ENCODE peak calls at places on chromosomes 2 and 18, in ten cellular contexts. C is ovary, T is NB4, O is right atrium auricular region, M is dorsolateral prefrontal cortex, E is mesothelial cell of epicardium, J is AG09309, A is psoas muscle, D is heart right ventricle, Z is OCI-LY7. B is an unnamed sample.

GRCh38 chr2:172995323-172996244 is 80.1 kb upstream of the MAP3K20 start:
- DNase-seq in Z (no peak), D (peak), O (no peak), M (no peak), T (peak), A (peak), E (no peak), C (peak), J (peak), B (no peak)

GRCh38 chr2:173205375-173205774 is 129.7 kb downstream of the MAP3K20 start:
- DNase-seq in A (peak), O (peak), T (no peak), E (no peak), C (peak), M (no peak), D (peak), Z (no peak), J (no peak), B (no peak)

GRCh38 chr18:46152436-46152807 is 48.2 kb downstream of the HAUS1 start:
- DNase-seq in T (no peak), C (no peak), M (no peak), Z (no peak), A (peak), J (peak), D (peak), O (no peak), E (no peak), B (no peak)

GRCh38 chr18:49565656-49566055 is 3.8 kb downstream of the LIPG start:
- DNase-seq in J (no peak), A (no peak), E (no peak), O (no peak), M (peak), D (peak), C (no peak), Z (no peak), T (no peak), B (no peak)

GRCh38 chr2:230068658-230069080 is at the start of gene SLC16A14:
- DNase-seq in Z (peak), T (peak), M (no peak), D (no peak), C (peak), A (no peak), E (no peak), J (no peak), O (no peak), B (no peak)

GRCh38 chr2:98912221-98912851 is 23.7 kb downstream of the CRACDL start:
- DNase-seq in O (no peak), J (peak), M (peak), D (peak), T (no peak), A (peak), Z (no peak), E (no peak), C (peak), B (no peak)

GRCh38 chr2:233399306-233400225 is 45.3 kb downstream of the DGKD start:
- DNase-seq in E (no peak), J (no peak), A (no peak), Z (no peak), M (no peak), T (peak), O (no peak), C (no peak), D (no peak), B (no peak)

GRCh38 chr2:231396058-231396821 is 730 bp downstream of the B3GNT7 start:
- DNase-seq in Z (peak), C (no peak), A (no peak), M (no peak), J (no peak), E (no peak), T (no peak), D (no peak), O (no peak), B (no peak)

GRCh38 chr2:678964-679363 is 1.8 kb upstream of the TMEM18 start:
- DNase-seq in E (no peak), M (no peak), Z (no peak), D (no peak), T (no peak), J (no peak), C (no peak), A (no peak), O (no peak), B (no peak)

GRCh38 chr2:237316339-237316738 is 97.6 kb downstream of the COL6A3 start:
- DNase-seq in O (no peak), E (no peak), M (no peak), T (no peak), C (no peak), D (no peak), A (no peak), Z (no peak), J (no peak), B (no peak)

GRCh38 chr2:237312021-237312755 is 101.8 kb downstream of the COL6A3 start:
- DNase-seq in M (no peak), Z (no peak), D (no peak), A (no peak), E (no peak), C (no peak), J (no peak), T (no peak), O (no peak), B (no peak)

GRCh38 chr2:237315881-237316225 is 98.1 kb downstream of the COL6A3 start:
- DNase-seq in Z (no peak), O (no peak), D (no peak), A (no peak), J (no peak), M (no peak), T (no peak), E (no peak), C (no peak), B (no peak)

GRCh38 chr2:237314198-237314597 is 99.8 kb downstream of the COL6A3 start:
- DNase-seq in A (no peak), Z (no peak), C (no peak), D (no peak), M (no peak), J (no peak), E (no peak), T (no peak), O (no peak), B (no peak)

DNA sequence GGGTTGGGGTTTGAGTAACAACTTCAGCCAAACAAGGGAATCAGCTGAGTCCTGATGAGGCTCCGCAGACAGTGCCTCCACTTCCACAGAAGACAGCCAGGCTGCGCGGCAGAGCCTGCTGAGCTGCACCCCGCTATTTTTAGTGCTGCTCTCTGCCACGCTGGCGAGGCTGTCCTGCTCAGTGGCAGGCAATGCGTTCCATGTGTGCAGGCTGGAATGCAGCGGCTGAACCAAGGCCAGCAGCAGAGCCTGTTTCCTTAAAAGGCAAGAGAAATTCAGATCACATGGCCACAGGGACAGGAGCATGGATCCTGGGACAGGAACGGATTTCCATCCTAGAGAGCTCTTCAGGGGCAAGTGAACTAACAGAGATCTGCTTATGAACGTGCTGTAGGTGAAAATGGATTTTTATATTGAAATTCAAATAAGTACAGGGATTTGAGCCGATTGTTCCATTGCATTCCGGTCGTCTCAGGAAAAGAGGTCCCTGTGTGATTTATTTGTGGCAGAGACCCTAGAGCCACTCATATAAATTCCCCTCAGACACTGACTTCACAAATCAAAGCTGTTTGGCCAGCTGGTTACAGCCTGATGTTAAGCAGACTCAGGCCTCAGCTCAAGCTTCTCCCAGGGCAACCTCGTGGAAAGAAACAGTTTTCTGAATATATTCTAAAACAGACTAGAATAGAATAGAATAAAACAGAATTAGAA is 98.6 kb downstream of the COL6A3 start:
- DNase-seq in J (peak), O (peak), D (peak), Z (no peak), C (peak), A (peak), M (peak), E (peak), T (no peak), B (no peak)
- TF ChIP-seq CTCF in J (peak), O (peak), D (peak), Z (no peak), C (no peak), A (peak), M (peak), E (no peak), T (no peak), B (no peak)

GRCh38 chr2:186443851-186444250 is 42.2 kb upstream of the ZC3H15 start:
- DNase-seq in M (no peak), T (no peak), D (no peak), C (no peak), E (no peak), O (no peak), A (no peak), Z (no peak), J (no peak), B (no peak)
- TF ChIP-seq CTCF in M (no peak), T (no peak), D (no peak), C (no peak), E (no peak), O (no peak), A (no peak), Z (no peak), J (no peak), B (no peak)

GRCh38 chr2:17969661-17970060 is 91.2 kb downstream of the KCNS3 start:
- DNase-seq in D (no peak), C (no peak), E (no peak), T (no peak), M (no peak), J (no peak), A (no peak), Z (no peak), O (no peak), B (no peak)
- TF ChIP-seq CTCF in D (no peak), C (no peak), E (no peak), T (no peak), M (no peak), J (no peak), A (no peak), Z (no peak), O (no peak), B (no peak)

DNA sequence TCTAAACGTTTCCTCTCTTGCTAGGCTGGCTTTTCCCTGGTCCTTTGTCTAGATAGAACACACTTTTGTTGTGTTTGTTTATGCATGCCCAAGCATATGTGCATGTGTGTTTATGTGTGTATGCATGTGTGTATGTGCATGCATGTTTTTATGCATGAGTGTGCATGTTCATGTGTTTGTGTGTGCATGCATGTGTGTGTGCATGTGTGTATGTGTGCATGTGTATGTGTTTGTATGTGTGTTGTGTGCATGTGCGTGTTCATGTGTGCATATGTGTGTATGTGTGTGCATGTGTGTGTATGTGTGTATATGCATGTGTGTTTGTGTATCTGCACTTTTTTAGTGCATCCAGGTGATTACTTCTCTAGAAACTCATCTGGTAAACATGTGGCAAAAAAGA is 558.0 kb downstream of the GALR1 start:
- DNase-seq in A (no peak), M (no peak), E (no peak), D (no peak), T (no peak), J (no peak), O (no peak), Z (no peak), C (no peak), B (no peak)
- TF ChIP-seq CTCF in A (no peak), M (no peak), E (no peak), D (no peak), T (no peak), J (no peak), O (no peak), Z (no peak), C (no peak), B (no peak)

GRCh38 chr18:12278765-12279682 is 24.9 kb downstream of the CIDEA start:
- DNase-seq in M (no peak), A (peak), E (peak), C (peak), Z (no peak), T (no peak), J (peak), O (peak), D (peak), B (peak)
- TF ChIP-seq CTCF in M (no peak), A (peak), E (no peak), C (peak), Z (no peak), T (no peak), J (peak), O (no peak), D (no peak), B (no peak)

DNA sequence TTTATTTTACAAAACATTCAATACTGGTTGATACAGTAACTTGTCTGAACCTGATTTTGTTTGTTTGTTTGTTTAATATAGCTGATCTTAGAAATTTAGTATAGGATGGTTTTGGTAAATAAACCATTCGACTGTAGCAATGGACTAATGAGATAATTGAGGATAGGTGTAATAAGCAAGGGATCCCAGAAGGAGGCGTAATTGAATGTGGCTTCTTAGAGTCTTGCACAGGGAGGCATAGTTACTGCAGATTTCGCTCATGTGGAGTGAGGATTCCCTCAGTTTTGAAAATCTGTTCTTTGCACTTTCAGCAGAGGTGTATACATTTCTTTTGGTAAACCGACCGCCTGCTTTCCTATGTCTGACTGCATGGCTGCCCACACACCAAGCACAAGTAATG is 709.6 kb downstream of the SOCS6 start:
- DNase-seq in T (peak), E (no peak), C (no peak), Z (no peak), O (no peak), J (no peak), M (no peak), D (no peak), A (no peak), B (no peak)
- TF ChIP-seq CTCF in T (peak), E (no peak), C (no peak), Z (no peak), O (no peak), J (no peak), M (no peak), D (no peak), A (no peak), B (no peak)

GRCh38 chr2:237162959-237163358 is 77.3 kb downstream of the COPS8 start:
- DNase-seq in E (no peak), Z (peak), D (no peak), A (no peak), J (no peak), T (no peak), C (no peak), O (no peak), M (no peak), B (no peak)

GRCh38 chr2:237167038-237167437 is 81.3 kb downstream of the COPS8 start:
- DNase-seq in C (no peak), E (no peak), J (no peak), D (no peak), Z (no peak), A (no peak), M (no peak), T (no peak), O (no peak), B (no peak)

GRCh38 chr2:237164474-237165047 is 78.9 kb downstream of the COPS8 start:
- DNase-seq in D (no peak), Z (no peak), C (no peak), O (no peak), A (no peak), J (no peak), T (no peak), M (no peak), E (no peak), B (no peak)

GRCh38 chr2:237167934-237168333 is 82.2 kb downstream of the COPS8 start:
- DNase-seq in A (no peak), E (no peak), Z (no peak), O (no peak), C (no peak), T (no peak), M (no peak), J (no peak), D (no peak), B (no peak)

DNA sequence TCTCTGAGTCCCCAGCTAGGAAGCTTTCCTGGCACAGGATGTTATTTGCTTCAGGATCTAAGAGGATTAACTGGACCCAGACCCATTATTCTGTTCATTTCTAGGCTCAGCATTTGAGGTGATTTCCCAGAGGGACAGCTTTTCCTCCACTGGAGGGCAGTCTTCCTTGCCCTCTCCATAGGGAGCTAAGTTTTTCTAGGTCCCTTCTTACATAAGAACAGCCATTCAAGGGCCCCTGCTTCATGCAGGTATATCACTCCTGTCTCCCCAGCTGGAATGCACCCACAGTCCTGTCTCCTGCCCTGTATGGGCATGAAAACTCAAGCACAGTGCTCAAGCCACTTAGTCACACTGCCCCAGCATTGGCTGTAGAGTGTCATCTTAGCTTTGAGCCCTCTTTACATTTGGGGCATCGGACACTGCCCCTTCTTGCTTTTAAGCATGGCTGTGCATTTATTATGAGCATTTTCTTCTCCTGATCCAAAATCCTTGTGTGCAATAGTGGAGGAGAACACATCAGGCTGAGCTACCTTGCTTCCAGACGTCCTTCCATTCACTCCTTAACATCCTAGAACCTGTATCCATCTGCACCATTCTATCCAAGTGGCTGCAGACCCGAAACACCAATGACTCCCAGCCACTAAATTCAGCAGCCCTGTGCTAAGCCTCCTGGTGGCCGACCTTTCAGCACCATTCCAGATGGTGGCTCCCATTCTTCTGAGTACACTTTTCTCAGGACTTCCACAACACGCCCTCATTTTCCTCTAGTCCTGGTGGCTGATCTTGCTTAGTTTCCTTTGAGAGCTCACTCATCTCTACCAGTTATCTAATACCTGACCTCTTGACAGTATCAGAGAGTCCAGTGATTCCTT is 80.0 kb downstream of the COPS8 start:
- DNase-seq in E (no peak), Z (no peak), M (no peak), A (no peak), C (no peak), T (peak), D (no peak), J (no peak), O (no peak), B (no peak)
- TF ChIP-seq CTCF in E (no peak), Z (peak), M (no peak), A (peak), C (no peak), T (peak), D (peak), J (peak), O (no peak), B (no peak)

GRCh38 chr2:160970052-160970846 is 190.0 kb upstream of the TANK start:
- DNase-seq in A (no peak), E (no peak), M (no peak), Z (peak), O (no peak), C (peak), T (peak), J (peak), D (no peak), B (no peak)
- TF ChIP-seq CTCF in A (peak), E (peak), M (peak), Z (peak), O (peak), C (peak), T (peak), J (peak), D (peak), B (no peak)

GRCh38 chr2:199596549-199596948 is 138.8 kb upstream of the SATB2 start:
- DNase-seq in D (no peak), T (peak), E (no peak), J (no peak), C (no peak), A (no peak), M (no peak), Z (peak), O (no peak), B (no peak)
- TF ChIP-seq CTCF in D (no peak), T (peak), E (no peak), J (peak), C (no peak), A (peak), M (peak), Z (peak), O (no peak), B (no peak)